ENCODE peak calls at places on chromosomes 4 and X, in six cellular contexts. One of them, this sample, is unnamed. For H3K36me3, the result is how much of the 10 kb centered on the place peaks cover.

GRCh38 chrX:11066812-11067211 is 44.3 kb upstream of the HCCS start:
- DNase-seq in endodermal cell: no peak
- DNase-seq in BJ: no peak
- DNase-seq in effector memory CD4-positive, alpha-beta T cell: no peak
- DNase-seq in left lung: no peak
- DNase-seq in IMR-90: no peak
- DNase-seq in this sample: no peak

GRCh38 chrX:71217298-71217697 is 5.7 kb upstream of the GJB1 start:
- DNase-seq in IMR-90: no peak
- DNase-seq in effector memory CD4-positive, alpha-beta T cell: no peak
- DNase-seq in BJ: no peak
- DNase-seq in left lung: no peak
- DNase-seq in endodermal cell: no peak
- DNase-seq in this sample: no peak

GRCh38 chrX:7889138-7889537 is 38.1 kb downstream of the PNPLA4 start:
- DNase-seq in effector memory CD4-positive, alpha-beta T cell: no peak
- DNase-seq in BJ: no peak
- DNase-seq in endodermal cell: no peak
- DNase-seq in IMR-90: no peak
- DNase-seq in left lung: no peak
- DNase-seq in this sample: no peak

GRCh38 chrX:9416562-9417319 is 48.1 kb upstream of the TBL1X start:
- DNase-seq in IMR-90: peak
- DNase-seq in BJ: peak
- DNase-seq in left lung: no peak
- DNase-seq in effector memory CD4-positive, alpha-beta T cell: no peak
- DNase-seq in endodermal cell: no peak
- DNase-seq in this sample: no peak

GRCh38 chr4:87420431-87420830 is 1.9 kb upstream of the NUDT9 start:
- DNase-seq in left lung: no peak
- DNase-seq in IMR-90: no peak
- DNase-seq in effector memory CD4-positive, alpha-beta T cell: no peak
- DNase-seq in endodermal cell: no peak
- DNase-seq in BJ: no peak
- DNase-seq in this sample: no peak

GRCh38 chr4:15011166-15011565 is 8.9 kb downstream of the CPEB2 start:
- DNase-seq in BJ: no peak
- DNase-seq in effector memory CD4-positive, alpha-beta T cell: no peak
- DNase-seq in endodermal cell: no peak
- DNase-seq in left lung: peak
- DNase-seq in IMR-90: no peak
- DNase-seq in this sample: no peak

GRCh38 chr4:25817059-25817681 is 45.6 kb downstream of the SEL1L3 start:
- DNase-seq in IMR-90: peak
- DNase-seq in BJ: no peak
- DNase-seq in left lung: no peak
- DNase-seq in endodermal cell: no peak
- DNase-seq in effector memory CD4-positive, alpha-beta T cell: no peak
- DNase-seq in this sample: no peak

GRCh38 chr4:186012071-186012470 is 56.9 kb upstream of the TLR3 start:
- DNase-seq in BJ: no peak
- DNase-seq in IMR-90: no peak
- DNase-seq in endodermal cell: no peak
- DNase-seq in effector memory CD4-positive, alpha-beta T cell: no peak
- DNase-seq in left lung: no peak
- DNase-seq in this sample: no peak

GRCh38 chrX:103157511-103158316 is 57.2 kb upstream of the BEX4 start:
- DNase-seq in effector memory CD4-positive, alpha-beta T cell: no peak
- DNase-seq in left lung: no peak
- DNase-seq in BJ: no peak
- DNase-seq in endodermal cell: peak
- DNase-seq in IMR-90: peak
- DNase-seq in this sample: peak

GRCh38 chrX:26653050-26653449 is 437.1 kb downstream of the MAGEB5 start:
- DNase-seq in IMR-90: no peak
- DNase-seq in effector memory CD4-positive, alpha-beta T cell: no peak
- DNase-seq in BJ: no peak
- DNase-seq in endodermal cell: no peak
- DNase-seq in left lung: no peak
- DNase-seq in this sample: no peak

GRCh38 chrX:25034889-25035288 is 19.1 kb upstream of the ARX start:
- DNase-seq in IMR-90: no peak
- DNase-seq in left lung: no peak
- DNase-seq in effector memory CD4-positive, alpha-beta T cell: no peak
- DNase-seq in BJ: no peak
- DNase-seq in endodermal cell: peak
- DNase-seq in this sample: no peak

GRCh38 chrX:153649915-153650782 is 3.1 kb downstream of the DUSP9 start:
- DNase-seq in effector memory CD4-positive, alpha-beta T cell: no peak
- DNase-seq in BJ: no peak
- DNase-seq in endodermal cell: peak
- DNase-seq in IMR-90: no peak
- DNase-seq in left lung: peak
- DNase-seq in this sample: no peak

GRCh38 chr4:16194199-16194598 is 32.1 kb downstream of the TAPT1 start:
- DNase-seq in effector memory CD4-positive, alpha-beta T cell: no peak
- DNase-seq in endodermal cell: no peak
- DNase-seq in IMR-90: peak
- DNase-seq in left lung: no peak
- DNase-seq in BJ: no peak
- DNase-seq in this sample: no peak

GRCh38 chrX:100750901-100751300 is 19.0 kb upstream of the SYTL4 start:
- DNase-seq in BJ: no peak
- DNase-seq in IMR-90: no peak
- DNase-seq in effector memory CD4-positive, alpha-beta T cell: no peak
- DNase-seq in endodermal cell: no peak
- DNase-seq in left lung: no peak
- DNase-seq in this sample: no peak

GRCh38 chr4:20283039-20283438 is 31.3 kb downstream of the SLIT2 start:
- DNase-seq in IMR-90: no peak
- DNase-seq in endodermal cell: peak
- DNase-seq in effector memory CD4-positive, alpha-beta T cell: no peak
- DNase-seq in left lung: no peak
- DNase-seq in BJ: no peak
- DNase-seq in this sample: no peak

GRCh38 chrX:37926700-37927099 is 79.3 kb upstream of the DYNLT3 start:
- DNase-seq in effector memory CD4-positive, alpha-beta T cell: no peak
- DNase-seq in left lung: no peak
- DNase-seq in endodermal cell: no peak
- DNase-seq in IMR-90: peak
- DNase-seq in BJ: no peak
- DNase-seq in this sample: no peak

GRCh38 chr4:166318810-166319525 is 445.9 kb downstream of the TLL1 start:
- DNase-seq in endodermal cell: no peak
- DNase-seq in BJ: peak
- DNase-seq in effector memory CD4-positive, alpha-beta T cell: no peak
- DNase-seq in left lung: no peak
- DNase-seq in IMR-90: peak
- DNase-seq in this sample: no peak

GRCh38 chr4:83010111-83010521 is 507 bp downstream of the LIN54 start:
- DNase-seq in effector memory CD4-positive, alpha-beta T cell: no peak
- DNase-seq in BJ: no peak
- DNase-seq in left lung: no peak
- DNase-seq in IMR-90: peak
- DNase-seq in endodermal cell: no peak
- DNase-seq in this sample: no peak

GRCh38 chr4:121071640-121072037 is 696 bp downstream of the NDNF start:
- DNase-seq in IMR-90: no peak
- DNase-seq in endodermal cell: no peak
- DNase-seq in effector memory CD4-positive, alpha-beta T cell: no peak
- DNase-seq in BJ: no peak
- DNase-seq in left lung: peak
- DNase-seq in this sample: no peak

GRCh38 chr4:159346681-159347080 is 243.8 kb downstream of the RAPGEF2 start:
- DNase-seq in endodermal cell: no peak
- DNase-seq in left lung: no peak
- DNase-seq in IMR-90: no peak
- DNase-seq in BJ: no peak
- DNase-seq in effector memory CD4-positive, alpha-beta T cell: no peak
- DNase-seq in this sample: no peak

GRCh38 chr4:185304541-185304940 is 91.2 kb downstream of the LRP2BP start:
- DNase-seq in left lung: no peak
- DNase-seq in BJ: no peak
- DNase-seq in IMR-90: peak
- DNase-seq in effector memory CD4-positive, alpha-beta T cell: no peak
- DNase-seq in endodermal cell: no peak
- DNase-seq in this sample: no peak

GRCh38 chr4:187478292-187479205 is 517.0 kb upstream of the ZFP42 start:
- DNase-seq in IMR-90: peak
- DNase-seq in BJ: peak
- DNase-seq in endodermal cell: no peak
- DNase-seq in left lung: no peak
- DNase-seq in effector memory CD4-positive, alpha-beta T cell: no peak
- DNase-seq in this sample: no peak

GRCh38 chrX:150308041-150308440 is 55.1 kb upstream of the MAMLD1 start:
- DNase-seq in endodermal cell: no peak
- DNase-seq in IMR-90: no peak
- DNase-seq in effector memory CD4-positive, alpha-beta T cell: no peak
- DNase-seq in BJ: no peak
- DNase-seq in left lung: no peak
- DNase-seq in this sample: no peak

GRCh38 chr4:2935762-2936743 is 27.2 kb downstream of the NOP14 start:
- DNase-seq in effector memory CD4-positive, alpha-beta T cell: peak
- DNase-seq in endodermal cell: peak
- DNase-seq in left lung: no peak
- DNase-seq in BJ: no peak
- DNase-seq in IMR-90: no peak
- DNase-seq in this sample: no peak

GRCh38 chr4:29632199-29632598 is 1088.0 kb upstream of the PCDH7 start:
- DNase-seq in effector memory CD4-positive, alpha-beta T cell: no peak
- DNase-seq in IMR-90: no peak
- DNase-seq in endodermal cell: no peak
- DNase-seq in left lung: no peak
- DNase-seq in BJ: no peak
- DNase-seq in this sample: no peak

GRCh38 chr4:102578270-102578669 is 77.1 kb downstream of the NFKB1 start:
- DNase-seq in BJ: no peak
- DNase-seq in IMR-90: no peak
- DNase-seq in effector memory CD4-positive, alpha-beta T cell: no peak
- DNase-seq in endodermal cell: no peak
- DNase-seq in left lung: no peak
- DNase-seq in this sample: no peak
- H3K36me3 ChIP-seq in BJ: under half
- H3K36me3 ChIP-seq in IMR-90: under half
- H3K36me3 ChIP-seq in effector memory CD4-positive, alpha-beta T cell: under half
- H3K36me3 ChIP-seq in endodermal cell: under half
- H3K36me3 ChIP-seq in left lung: under half
- H3K36me3 ChIP-seq in this sample: under half

GRCh38 chr4:112302320-112303274 is 5.4 kb downstream of the ALPK1 start:
- DNase-seq in BJ: no peak
- DNase-seq in IMR-90: no peak
- DNase-seq in effector memory CD4-positive, alpha-beta T cell: no peak
- DNase-seq in left lung: no peak
- DNase-seq in endodermal cell: peak
- DNase-seq in this sample: no peak

GRCh38 chr4:112297495-112297894 is 326 bp downstream of the ALPK1 start:
- DNase-seq in BJ: no peak
- DNase-seq in effector memory CD4-positive, alpha-beta T cell: no peak
- DNase-seq in endodermal cell: no peak
- DNase-seq in left lung: no peak
- DNase-seq in IMR-90: no peak
- DNase-seq in this sample: no peak

DNA sequence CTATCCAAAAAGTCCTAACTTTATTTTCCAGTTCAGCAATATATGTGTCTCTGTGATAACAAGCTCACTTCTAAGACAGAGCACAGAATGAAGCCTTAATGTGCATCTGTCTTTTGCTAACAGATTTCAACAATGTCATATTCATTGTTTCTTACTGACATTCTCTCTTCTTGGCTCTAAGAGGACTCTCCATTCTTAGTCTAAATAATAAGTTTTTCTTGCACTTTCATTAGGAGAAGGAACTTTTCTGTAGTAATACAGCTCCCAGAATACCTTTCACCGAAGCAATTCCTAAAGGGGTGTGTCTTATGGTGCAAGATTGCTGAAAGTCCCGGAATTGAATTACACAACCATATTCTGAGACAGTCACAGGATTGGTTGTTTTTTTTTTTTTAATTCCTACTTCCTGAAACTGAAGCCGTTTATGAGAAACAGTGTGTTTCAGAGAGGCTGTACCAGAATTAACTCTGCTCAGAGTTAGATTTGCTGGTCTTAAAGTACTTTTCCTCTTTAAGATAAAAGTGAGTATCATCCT is at the start of gene ALPK1:
- DNase-seq in IMR-90: peak
- DNase-seq in effector memory CD4-positive, alpha-beta T cell: no peak
- DNase-seq in left lung: no peak
- DNase-seq in BJ: peak
- DNase-seq in endodermal cell: no peak
- DNase-seq in this sample: peak
- H3K4me3 ChIP-seq in IMR-90: peak
- H3K4me3 ChIP-seq in effector memory CD4-positive, alpha-beta T cell: peak
- H3K4me3 ChIP-seq in left lung: peak
- H3K4me3 ChIP-seq in BJ: peak
- H3K4me3 ChIP-seq in endodermal cell: no peak
- H3K4me3 ChIP-seq in this sample: peak

GRCh38 chr4:71020611-71021010 is 27.2 kb downstream of the DCK start:
- DNase-seq in left lung: no peak
- DNase-seq in IMR-90: peak
- DNase-seq in effector memory CD4-positive, alpha-beta T cell: no peak
- DNase-seq in BJ: no peak
- DNase-seq in endodermal cell: no peak
- DNase-seq in this sample: no peak
- H3K36me3 ChIP-seq in left lung: under half
- H3K36me3 ChIP-seq in IMR-90: under half
- H3K36me3 ChIP-seq in effector memory CD4-positive, alpha-beta T cell: under half
- H3K36me3 ChIP-seq in BJ: under half
- H3K36me3 ChIP-seq in endodermal cell: under half
- H3K36me3 ChIP-seq in this sample: under half

GRCh38 chr4:146222313-146222712 is 8.0 kb downstream of the REELD1 start:
- DNase-seq in endodermal cell: no peak
- DNase-seq in IMR-90: peak
- DNase-seq in left lung: no peak
- DNase-seq in BJ: no peak
- DNase-seq in effector memory CD4-positive, alpha-beta T cell: no peak
- DNase-seq in this sample: no peak
- H3K4me3 ChIP-seq in endodermal cell: no peak
- H3K4me3 ChIP-seq in IMR-90: no peak
- H3K4me3 ChIP-seq in left lung: no peak
- H3K4me3 ChIP-seq in BJ: no peak
- H3K4me3 ChIP-seq in effector memory CD4-positive, alpha-beta T cell: no peak
- H3K4me3 ChIP-seq in this sample: no peak

GRCh38 chr4:103085555-103086196 is 9.1 kb upstream of the SLC9B2 start:
- DNase-seq in BJ: no peak
- DNase-seq in endodermal cell: no peak
- DNase-seq in effector memory CD4-positive, alpha-beta T cell: no peak
- DNase-seq in left lung: no peak
- DNase-seq in IMR-90: no peak
- DNase-seq in this sample: no peak
- H3K36me3 ChIP-seq in BJ: under half
- H3K36me3 ChIP-seq in endodermal cell: under half
- H3K36me3 ChIP-seq in effector memory CD4-positive, alpha-beta T cell: under half
- H3K36me3 ChIP-seq in left lung: under half
- H3K36me3 ChIP-seq in IMR-90: under half
- H3K36me3 ChIP-seq in this sample: under half